ENCODE peak calls at places on chromosomes 13 and 19, in nine cellular contexts. One of them, this sample, is unnamed.
A peak's percentile ranks its signal among the peaks of the same experiment; 100 is the strongest.

GRCh38 chr13:54637377-54637776 is 1608.8 kb downstream of the OLFM4 start:
- DNase-seq in H54: no peak
- DNase-seq in lower leg skin: no peak
- DNase-seq in stomach: no peak
- DNase-seq in right lobe of liver: no peak
- DNase-seq in H1: no peak
- DNase-seq in tibial nerve: no peak
- DNase-seq in IMR-90: no peak
- DNase-seq in esophagus muscularis mucosa: no peak
- DNase-seq in this sample: no peak

GRCh38 chr13:43730642-43731041 is 56.1 kb downstream of the ENOX1 start:
- DNase-seq in H54: no peak
- DNase-seq in lower leg skin: no peak
- DNase-seq in stomach: no peak
- DNase-seq in right lobe of liver: no peak
- DNase-seq in H1: no peak
- DNase-seq in tibial nerve: no peak
- DNase-seq in IMR-90: peak; percentile 80
- DNase-seq in esophagus muscularis mucosa: no peak
- DNase-seq in this sample: no peak

GRCh38 chr19:38073806-38074685 is 150.0 kb downstream of the DPF1 start:
- DNase-seq in H54: no peak
- DNase-seq in lower leg skin: no peak
- DNase-seq in stomach: no peak
- DNase-seq in right lobe of liver: no peak
- DNase-seq in H1: peak; percentile 65
- DNase-seq in tibial nerve: no peak
- DNase-seq in IMR-90: peak; percentile 19
- DNase-seq in esophagus muscularis mucosa: no peak
- DNase-seq in this sample: no peak

GRCh38 chr19:57672466-57672865 is 3.7 kb downstream of the ZSCAN4 start:
- DNase-seq in H54: no peak
- DNase-seq in lower leg skin: no peak
- DNase-seq in stomach: no peak
- DNase-seq in right lobe of liver: no peak
- DNase-seq in H1: no peak
- DNase-seq in tibial nerve: no peak
- DNase-seq in IMR-90: no peak
- DNase-seq in esophagus muscularis mucosa: no peak
- DNase-seq in this sample: no peak

GRCh38 chr13:34464011-34464410 is 478.1 kb upstream of the NBEA start:
- DNase-seq in H54: no peak
- DNase-seq in lower leg skin: no peak
- DNase-seq in stomach: no peak
- DNase-seq in right lobe of liver: no peak
- DNase-seq in H1: no peak
- DNase-seq in tibial nerve: no peak
- DNase-seq in IMR-90: no peak
- DNase-seq in esophagus muscularis mucosa: no peak
- DNase-seq in this sample: no peak

GRCh38 chr13:94112227-94112626 is 367.3 kb downstream of the DCT start:
- DNase-seq in H54: peak; percentile 27
- DNase-seq in lower leg skin: peak; percentile 26
- DNase-seq in stomach: no peak
- DNase-seq in right lobe of liver: peak; percentile 22
- DNase-seq in H1: no peak
- DNase-seq in tibial nerve: peak; percentile 18
- DNase-seq in IMR-90: peak; percentile 98
- DNase-seq in esophagus muscularis mucosa: no peak
- DNase-seq in this sample: no peak

GRCh38 chr19:42634409-42635232 is 39.9 kb upstream of the CEACAM8 start:
- DNase-seq in H54: peak; percentile 56
- DNase-seq in lower leg skin: no peak
- DNase-seq in stomach: peak; percentile 44
- DNase-seq in right lobe of liver: no peak
- DNase-seq in H1: peak; percentile 47
- DNase-seq in tibial nerve: no peak
- DNase-seq in IMR-90: peak; percentile 20
- DNase-seq in esophagus muscularis mucosa: no peak
- DNase-seq in this sample: peak; percentile 52

GRCh38 chr19:48090281-48090802 is 20.3 kb downstream of the PLA2G4C start:
- DNase-seq in H54: no peak
- DNase-seq in lower leg skin: no peak
- DNase-seq in stomach: no peak
- DNase-seq in right lobe of liver: no peak
- DNase-seq in H1: no peak
- DNase-seq in tibial nerve: no peak
- DNase-seq in IMR-90: no peak
- DNase-seq in esophagus muscularis mucosa: no peak
- DNase-seq in this sample: no peak

GRCh38 chr19:45958320-45958719 is 15.3 kb downstream of the NOVA2 start:
- DNase-seq in H54: no peak
- DNase-seq in lower leg skin: no peak
- DNase-seq in stomach: no peak
- DNase-seq in right lobe of liver: no peak
- DNase-seq in H1: no peak
- DNase-seq in tibial nerve: no peak
- DNase-seq in IMR-90: no peak
- DNase-seq in esophagus muscularis mucosa: no peak
- DNase-seq in this sample: no peak

GRCh38 chr13:43057653-43058317 is 34.4 kb downstream of the DNAJC15 start:
- DNase-seq in H54: no peak
- DNase-seq in lower leg skin: no peak
- DNase-seq in stomach: no peak
- DNase-seq in right lobe of liver: no peak
- DNase-seq in H1: no peak
- DNase-seq in tibial nerve: no peak
- DNase-seq in IMR-90: no peak
- DNase-seq in esophagus muscularis mucosa: no peak
- DNase-seq in this sample: no peak

GRCh38 chr19:39705578-39706188 is 1.4 kb downstream of the LGALS14 start:
- DNase-seq in H54: no peak
- DNase-seq in lower leg skin: no peak
- DNase-seq in stomach: no peak
- DNase-seq in right lobe of liver: no peak
- DNase-seq in H1: no peak
- DNase-seq in tibial nerve: no peak
- DNase-seq in IMR-90: no peak
- DNase-seq in esophagus muscularis mucosa: no peak
- DNase-seq in this sample: no peak

GRCh38 chr19:49441210-49441959 is at the start of gene SLC17A7:
- DNase-seq in H54: no peak
- DNase-seq in lower leg skin: peak; percentile 59
- DNase-seq in stomach: no peak
- DNase-seq in right lobe of liver: no peak
- DNase-seq in H1: peak; percentile 82
- DNase-seq in tibial nerve: peak; percentile 67
- DNase-seq in IMR-90: no peak
- DNase-seq in esophagus muscularis mucosa: no peak
- DNase-seq in this sample: no peak

GRCh38 chr19:11345122-11345752 is 831 bp downstream of the TMEM205 start:
- DNase-seq in H54: no peak
- DNase-seq in lower leg skin: no peak
- DNase-seq in stomach: no peak
- DNase-seq in right lobe of liver: peak; percentile 58
- DNase-seq in H1: no peak
- DNase-seq in tibial nerve: no peak
- DNase-seq in IMR-90: no peak
- DNase-seq in esophagus muscularis mucosa: no peak
- DNase-seq in this sample: no peak

DNA sequence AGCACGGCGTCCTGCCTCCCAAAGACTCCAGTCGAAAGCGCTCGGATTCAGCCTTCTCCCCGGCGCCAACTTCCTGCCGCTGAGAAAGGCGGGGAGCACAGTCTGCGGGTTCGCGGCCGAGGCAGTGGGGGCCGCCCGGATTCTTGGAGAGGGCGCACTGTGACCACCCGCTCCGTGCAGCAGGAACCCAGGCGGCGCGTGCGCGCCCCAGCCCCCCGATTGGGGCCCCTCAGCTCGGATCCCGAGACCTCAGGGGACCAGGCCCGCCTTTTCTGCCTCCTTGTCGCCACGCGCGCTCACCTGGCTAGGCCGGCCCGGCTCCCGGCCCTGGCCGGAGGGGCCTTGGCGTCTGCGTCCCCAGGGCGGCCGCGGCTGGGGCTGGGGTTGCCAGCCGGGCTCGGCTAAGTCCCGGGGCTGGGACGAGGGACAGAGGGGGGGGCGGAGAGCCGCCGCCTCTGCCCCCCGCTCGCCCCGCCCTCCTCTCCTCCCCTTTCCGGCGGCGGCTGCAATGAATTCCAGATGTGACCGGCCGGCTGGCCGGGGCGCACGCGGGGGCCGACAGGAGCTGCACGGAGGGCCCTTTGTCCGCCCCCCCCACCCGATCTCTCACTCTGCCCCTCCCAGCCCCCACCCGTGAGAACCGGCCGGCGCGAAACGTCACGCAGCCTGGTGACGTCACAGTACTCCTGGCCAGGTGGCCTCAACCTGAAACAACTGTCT is at the start of gene S1PR2:
- DNase-seq in H54: peak; percentile 82
- DNase-seq in lower leg skin: peak; percentile 62
- DNase-seq in stomach: peak; percentile 73
- DNase-seq in right lobe of liver: peak; percentile 82
- DNase-seq in H1: peak; percentile 87
- DNase-seq in tibial nerve: peak; percentile 70
- DNase-seq in IMR-90: peak; percentile 75
- DNase-seq in esophagus muscularis mucosa: no peak
- DNase-seq in this sample: peak; percentile 65
- TF ChIP-seq POLR2A in H54: peak; percentile 33
- TF ChIP-seq POLR2A in lower leg skin: no peak
- TF ChIP-seq POLR2A in stomach: no peak
- TF ChIP-seq POLR2A in right lobe of liver: peak; percentile 70
- TF ChIP-seq POLR2A in H1: peak; percentile 52
- TF ChIP-seq POLR2A in tibial nerve: peak; percentile 63
- TF ChIP-seq POLR2A in IMR-90: peak; percentile 86
- TF ChIP-seq POLR2A in esophagus muscularis mucosa: peak; percentile 19
- TF ChIP-seq POLR2A in this sample: no peak

GRCh38 chr19:55400281-55401087 is 7.1 kb downstream of the UBE2S start:
- DNase-seq in H54: no peak
- DNase-seq in lower leg skin: no peak
- DNase-seq in stomach: no peak
- DNase-seq in right lobe of liver: no peak
- DNase-seq in H1: no peak
- DNase-seq in tibial nerve: no peak
- DNase-seq in IMR-90: no peak
- DNase-seq in esophagus muscularis mucosa: no peak
- DNase-seq in this sample: no peak
- TF ChIP-seq POLR2A in H54: no peak
- TF ChIP-seq POLR2A in lower leg skin: no peak
- TF ChIP-seq POLR2A in stomach: no peak
- TF ChIP-seq POLR2A in right lobe of liver: no peak
- TF ChIP-seq POLR2A in H1: peak; percentile 45
- TF ChIP-seq POLR2A in tibial nerve: no peak
- TF ChIP-seq POLR2A in IMR-90: peak; percentile 16
- TF ChIP-seq POLR2A in esophagus muscularis mucosa: no peak
- TF ChIP-seq POLR2A in this sample: no peak

GRCh38 chr13:80341098-80341701 is at the start of gene SPRY2:
- DNase-seq in H54: peak; percentile 95
- DNase-seq in lower leg skin: peak; percentile 94
- DNase-seq in stomach: peak; percentile 93
- DNase-seq in right lobe of liver: peak; percentile 94
- DNase-seq in H1: peak; percentile 85
- DNase-seq in tibial nerve: peak; percentile 93
- DNase-seq in IMR-90: peak; percentile 96
- DNase-seq in esophagus muscularis mucosa: peak; percentile 98
- DNase-seq in this sample: peak; percentile 84
- TF ChIP-seq POLR2A in H54: peak; percentile 48
- TF ChIP-seq POLR2A in lower leg skin: no peak
- TF ChIP-seq POLR2A in stomach: no peak
- TF ChIP-seq POLR2A in right lobe of liver: peak; percentile 99
- TF ChIP-seq POLR2A in H1: peak; percentile 88
- TF ChIP-seq POLR2A in tibial nerve: peak; percentile 90
- TF ChIP-seq POLR2A in IMR-90: peak; percentile 94
- TF ChIP-seq POLR2A in esophagus muscularis mucosa: peak; percentile 60
- TF ChIP-seq POLR2A in this sample: peak; percentile 37

GRCh38 chr13:40533072-40533471 is 133.4 kb downstream of the FOXO1 start:
- DNase-seq in H54: no peak
- DNase-seq in lower leg skin: no peak
- DNase-seq in stomach: no peak
- DNase-seq in right lobe of liver: no peak
- DNase-seq in H1: no peak
- DNase-seq in tibial nerve: no peak
- DNase-seq in IMR-90: no peak
- DNase-seq in esophagus muscularis mucosa: no peak
- DNase-seq in this sample: no peak
- TF ChIP-seq POLR2A in H54: no peak
- TF ChIP-seq POLR2A in lower leg skin: no peak
- TF ChIP-seq POLR2A in stomach: no peak
- TF ChIP-seq POLR2A in right lobe of liver: no peak
- TF ChIP-seq POLR2A in H1: no peak
- TF ChIP-seq POLR2A in tibial nerve: no peak
- TF ChIP-seq POLR2A in IMR-90: no peak
- TF ChIP-seq POLR2A in esophagus muscularis mucosa: no peak
- TF ChIP-seq POLR2A in this sample: no peak

GRCh38 chr13:20399961-20400360 is 125.7 kb downstream of the CRYL1 start:
- DNase-seq in H54: no peak
- DNase-seq in lower leg skin: no peak
- DNase-seq in stomach: peak; percentile 18
- DNase-seq in right lobe of liver: no peak
- DNase-seq in H1: no peak
- DNase-seq in tibial nerve: no peak
- DNase-seq in IMR-90: no peak
- DNase-seq in esophagus muscularis mucosa: no peak
- DNase-seq in this sample: no peak
- TF ChIP-seq POLR2A in H54: no peak
- TF ChIP-seq POLR2A in lower leg skin: no peak
- TF ChIP-seq POLR2A in stomach: no peak
- TF ChIP-seq POLR2A in right lobe of liver: no peak
- TF ChIP-seq POLR2A in H1: no peak
- TF ChIP-seq POLR2A in tibial nerve: no peak
- TF ChIP-seq POLR2A in IMR-90: no peak
- TF ChIP-seq POLR2A in esophagus muscularis mucosa: no peak
- TF ChIP-seq POLR2A in this sample: no peak

GRCh38 chr19:44643605-44644390 is at the start of gene PVR:
- DNase-seq in H54: peak; percentile 87
- DNase-seq in lower leg skin: no peak
- DNase-seq in stomach: peak; percentile 72
- DNase-seq in right lobe of liver: peak; percentile 88
- DNase-seq in H1: peak; percentile 77
- DNase-seq in tibial nerve: peak; percentile 19
- DNase-seq in IMR-90: peak; percentile 77
- DNase-seq in esophagus muscularis mucosa: no peak
- DNase-seq in this sample: peak; percentile 69
- TF ChIP-seq POLR2A in H54: no peak
- TF ChIP-seq POLR2A in lower leg skin: no peak
- TF ChIP-seq POLR2A in stomach: no peak
- TF ChIP-seq POLR2A in right lobe of liver: peak; percentile 93
- TF ChIP-seq POLR2A in H1: peak; percentile 20
- TF ChIP-seq POLR2A in tibial nerve: peak; percentile 75
- TF ChIP-seq POLR2A in IMR-90: peak; percentile 83
- TF ChIP-seq POLR2A in esophagus muscularis mucosa: peak; percentile 82
- TF ChIP-seq POLR2A in this sample: peak; percentile 51

GRCh38 chr19:15397236-15397635 is 17.6 kb upstream of the AKAP8 start:
- DNase-seq in H54: no peak
- DNase-seq in lower leg skin: no peak
- DNase-seq in stomach: no peak
- DNase-seq in right lobe of liver: no peak
- DNase-seq in H1: no peak
- DNase-seq in tibial nerve: no peak
- DNase-seq in IMR-90: no peak
- DNase-seq in esophagus muscularis mucosa: no peak
- DNase-seq in this sample: no peak
- TF ChIP-seq POLR2A in H54: no peak
- TF ChIP-seq POLR2A in lower leg skin: no peak
- TF ChIP-seq POLR2A in stomach: no peak
- TF ChIP-seq POLR2A in right lobe of liver: no peak
- TF ChIP-seq POLR2A in H1: no peak
- TF ChIP-seq POLR2A in tibial nerve: no peak
- TF ChIP-seq POLR2A in IMR-90: no peak
- TF ChIP-seq POLR2A in esophagus muscularis mucosa: no peak
- TF ChIP-seq POLR2A in this sample: no peak

GRCh38 chr13:106917673-106918652 is 350.0 kb upstream of the ARGLU1 start:
- DNase-seq in H54: peak; percentile 96
- DNase-seq in lower leg skin: peak; percentile 52
- DNase-seq in stomach: peak; percentile 79
- DNase-seq in right lobe of liver: peak; percentile 75
- DNase-seq in H1: peak; percentile 95
- DNase-seq in tibial nerve: peak; percentile 61
- DNase-seq in IMR-90: peak; percentile 61
- DNase-seq in esophagus muscularis mucosa: peak; percentile 94
- DNase-seq in this sample: peak; percentile 77
- TF ChIP-seq POLR2A in H54: no peak
- TF ChIP-seq POLR2A in lower leg skin: no peak
- TF ChIP-seq POLR2A in stomach: no peak
- TF ChIP-seq POLR2A in right lobe of liver: peak; percentile 37
- TF ChIP-seq POLR2A in H1: peak; percentile 80
- TF ChIP-seq POLR2A in tibial nerve: peak; percentile 20
- TF ChIP-seq POLR2A in IMR-90: no peak
- TF ChIP-seq POLR2A in esophagus muscularis mucosa: no peak
- TF ChIP-seq POLR2A in this sample: no peak

This sample was measured in erythroblast.